ENCODE peak calls at places on chromosomes 2 and 18, in ten cellular contexts. One of them, this sample, is unnamed.
A peak's percentile ranks its signal among the peaks of the same experiment; 100 is the strongest.

GRCh38 chr2:86054539-86055082 is 51.1 kb downstream of the POLR1A start:
- DNase-seq in right atrium auricular region: no peak
- DNase-seq in GM23248: no peak
- DNase-seq in foreskin fibroblast: no peak
- DNase-seq in left ventricle myocardium inferior: no peak
- DNase-seq in skeletal muscle cell: no peak
- DNase-seq in neural progenitor cell: no peak
- DNase-seq in lower leg skin: no peak
- DNase-seq in upper lobe of right lung: no peak
- DNase-seq in AG10803: peak; percentile 82
- DNase-seq in this sample: peak; percentile 49

GRCh38 chr2:25029183-25029554 is 12.7 kb upstream of the EFR3B start:
- DNase-seq in foreskin fibroblast: no peak
- DNase-seq in lower leg skin: no peak
- DNase-seq in upper lobe of right lung: no peak
- DNase-seq in neural progenitor cell: no peak
- DNase-seq in skeletal muscle cell: no peak
- DNase-seq in right atrium auricular region: no peak
- DNase-seq in GM23248: peak; percentile 29
- DNase-seq in left ventricle myocardium inferior: no peak
- DNase-seq in AG10803: no peak
- DNase-seq in this sample: no peak

GRCh38 chr2:235493775-235494715 is at the start of gene AGAP1:
- DNase-seq in left ventricle myocardium inferior: peak; percentile 91
- DNase-seq in AG10803: peak; percentile 88
- DNase-seq in right atrium auricular region: peak; percentile 88
- DNase-seq in skeletal muscle cell: peak; percentile 53
- DNase-seq in GM23248: peak; percentile 92
- DNase-seq in neural progenitor cell: peak; percentile 96
- DNase-seq in upper lobe of right lung: peak; percentile 95
- DNase-seq in lower leg skin: peak; percentile 79
- DNase-seq in foreskin fibroblast: peak; percentile 97
- DNase-seq in this sample: peak; percentile 64

GRCh38 chr2:238504181-238504711 is 77.5 kb downstream of the ASB1 start:
- DNase-seq in neural progenitor cell: no peak
- DNase-seq in skeletal muscle cell: no peak
- DNase-seq in upper lobe of right lung: peak; percentile 59
- DNase-seq in AG10803: no peak
- DNase-seq in GM23248: no peak
- DNase-seq in right atrium auricular region: no peak
- DNase-seq in left ventricle myocardium inferior: no peak
- DNase-seq in foreskin fibroblast: no peak
- DNase-seq in lower leg skin: no peak
- DNase-seq in this sample: no peak

GRCh38 chr2:28201711-28202180 is 190.9 kb upstream of the FOSL2 start:
- DNase-seq in upper lobe of right lung: no peak
- DNase-seq in skeletal muscle cell: no peak
- DNase-seq in left ventricle myocardium inferior: peak; percentile 33
- DNase-seq in GM23248: no peak
- DNase-seq in foreskin fibroblast: no peak
- DNase-seq in lower leg skin: no peak
- DNase-seq in AG10803: no peak
- DNase-seq in right atrium auricular region: no peak
- DNase-seq in neural progenitor cell: peak; percentile 27
- DNase-seq in this sample: no peak

GRCh38 chr2:133568598-133568997 is 335 bp upstream of the NCKAP5 start:
- DNase-seq in neural progenitor cell: no peak
- DNase-seq in upper lobe of right lung: no peak
- DNase-seq in skeletal muscle cell: no peak
- DNase-seq in foreskin fibroblast: no peak
- DNase-seq in GM23248: no peak
- DNase-seq in lower leg skin: no peak
- DNase-seq in left ventricle myocardium inferior: no peak
- DNase-seq in AG10803: no peak
- DNase-seq in right atrium auricular region: no peak
- DNase-seq in this sample: no peak

GRCh38 chr2:9797681-9798556 is 45.4 kb upstream of the TAF1B start:
- DNase-seq in neural progenitor cell: no peak
- DNase-seq in right atrium auricular region: no peak
- DNase-seq in lower leg skin: no peak
- DNase-seq in skeletal muscle cell: no peak
- DNase-seq in foreskin fibroblast: peak; percentile 52
- DNase-seq in left ventricle myocardium inferior: peak; percentile 5
- DNase-seq in upper lobe of right lung: no peak
- DNase-seq in AG10803: no peak
- DNase-seq in GM23248: no peak
- DNase-seq in this sample: no peak

GRCh38 chr18:23661735-23662308 is 889 bp downstream of the ANKRD29 start:
- DNase-seq in AG10803: no peak
- DNase-seq in foreskin fibroblast: peak; percentile 34
- DNase-seq in upper lobe of right lung: no peak
- DNase-seq in right atrium auricular region: no peak
- DNase-seq in GM23248: no peak
- DNase-seq in skeletal muscle cell: no peak
- DNase-seq in left ventricle myocardium inferior: no peak
- DNase-seq in lower leg skin: no peak
- DNase-seq in neural progenitor cell: no peak
- DNase-seq in this sample: no peak

GRCh38 chr18:32029558-32029957 is 10.9 kb downstream of the RNF125 start:
- DNase-seq in right atrium auricular region: no peak
- DNase-seq in neural progenitor cell: no peak
- DNase-seq in skeletal muscle cell: no peak
- DNase-seq in left ventricle myocardium inferior: no peak
- DNase-seq in AG10803: no peak
- DNase-seq in GM23248: no peak
- DNase-seq in lower leg skin: no peak
- DNase-seq in foreskin fibroblast: no peak
- DNase-seq in upper lobe of right lung: no peak
- DNase-seq in this sample: no peak

GRCh38 chr2:109611467-109612095 is 2.2 kb downstream of the SEPTIN10 start:
- DNase-seq in foreskin fibroblast: peak; percentile 85
- DNase-seq in GM23248: peak; percentile 87
- DNase-seq in AG10803: peak; percentile 87
- DNase-seq in lower leg skin: no peak
- DNase-seq in neural progenitor cell: no peak
- DNase-seq in right atrium auricular region: no peak
- DNase-seq in left ventricle myocardium inferior: no peak
- DNase-seq in skeletal muscle cell: peak; percentile 53
- DNase-seq in upper lobe of right lung: no peak
- DNase-seq in this sample: peak; percentile 83
- H3K4me3 ChIP-seq in foreskin fibroblast: peak overlapping the region; percentile 84
- H3K4me3 ChIP-seq in GM23248: peak overlapping the region; percentile 92
- H3K4me3 ChIP-seq in AG10803: peak overlapping the region; percentile 84
- H3K4me3 ChIP-seq in lower leg skin: no peak overlapping the region
- H3K4me3 ChIP-seq in neural progenitor cell: peak overlapping the region; percentile 98
- H3K4me3 ChIP-seq in right atrium auricular region: no peak overlapping the region
- H3K4me3 ChIP-seq in left ventricle myocardium inferior: no peak overlapping the region
- H3K4me3 ChIP-seq in skeletal muscle cell: peak overlapping the region; percentile 72
- H3K4me3 ChIP-seq in upper lobe of right lung: peak overlapping the region; percentile 62
- H3K4me3 ChIP-seq in this sample: peak overlapping the region; percentile 99

GRCh38 chr2:111675419-111676194 is 208.4 kb downstream of the ANAPC1 start:
- DNase-seq in neural progenitor cell: no peak
- DNase-seq in left ventricle myocardium inferior: no peak
- DNase-seq in lower leg skin: no peak
- DNase-seq in foreskin fibroblast: peak; percentile 46
- DNase-seq in skeletal muscle cell: no peak
- DNase-seq in upper lobe of right lung: no peak
- DNase-seq in AG10803: no peak
- DNase-seq in GM23248: no peak
- DNase-seq in right atrium auricular region: no peak
- DNase-seq in this sample: no peak
- H3K4me3 ChIP-seq in neural progenitor cell: no peak overlapping the region
- H3K4me3 ChIP-seq in left ventricle myocardium inferior: no peak overlapping the region
- H3K4me3 ChIP-seq in lower leg skin: no peak overlapping the region
- H3K4me3 ChIP-seq in foreskin fibroblast: peak overlapping the region; percentile 20
- H3K4me3 ChIP-seq in skeletal muscle cell: no peak overlapping the region
- H3K4me3 ChIP-seq in upper lobe of right lung: no peak overlapping the region
- H3K4me3 ChIP-seq in AG10803: no peak overlapping the region
- H3K4me3 ChIP-seq in GM23248: no peak overlapping the region
- H3K4me3 ChIP-seq in right atrium auricular region: no peak overlapping the region
- H3K4me3 ChIP-seq in this sample: no peak overlapping the region

GRCh38 chr2:84516234-84516986 is at the start of gene DNAH6:
- DNase-seq in neural progenitor cell: peak; percentile 97
- DNase-seq in GM23248: peak; percentile 99
- DNase-seq in left ventricle myocardium inferior: peak; percentile 90
- DNase-seq in lower leg skin: peak; percentile 94
- DNase-seq in right atrium auricular region: peak; percentile 97
- DNase-seq in foreskin fibroblast: peak; percentile 94
- DNase-seq in skeletal muscle cell: peak; percentile 77
- DNase-seq in upper lobe of right lung: peak; percentile 95
- DNase-seq in AG10803: peak; percentile 94
- DNase-seq in this sample: peak; percentile 95
- H3K4me3 ChIP-seq in neural progenitor cell: peak within 1 kb of the TSS; percentile 52
- H3K4me3 ChIP-seq in GM23248: peak within 1 kb of the TSS; percentile 97
- H3K4me3 ChIP-seq in left ventricle myocardium inferior: peak within 1 kb of the TSS; percentile 66
- H3K4me3 ChIP-seq in lower leg skin: peak within 1 kb of the TSS; percentile 19
- H3K4me3 ChIP-seq in right atrium auricular region: peak within 1 kb of the TSS; percentile 50
- H3K4me3 ChIP-seq in foreskin fibroblast: peak within 1 kb of the TSS; percentile 44
- H3K4me3 ChIP-seq in skeletal muscle cell: peak within 1 kb of the TSS; percentile 65
- H3K4me3 ChIP-seq in upper lobe of right lung: peak within 1 kb of the TSS; percentile 49
- H3K4me3 ChIP-seq in AG10803: peak within 1 kb of the TSS; percentile 67
- H3K4me3 ChIP-seq in this sample: peak within 1 kb of the TSS; percentile 81

GRCh38 chr2:61144697-61145268 is 17.2 kb upstream of the C2orf74 start:
- DNase-seq in foreskin fibroblast: peak; percentile 98
- DNase-seq in right atrium auricular region: peak; percentile 96
- DNase-seq in GM23248: peak; percentile 99
- DNase-seq in lower leg skin: peak; percentile 93
- DNase-seq in left ventricle myocardium inferior: peak; percentile 95
- DNase-seq in neural progenitor cell: peak; percentile 99
- DNase-seq in AG10803: peak; percentile 95
- DNase-seq in skeletal muscle cell: peak; percentile 87
- DNase-seq in upper lobe of right lung: peak; percentile 96
- DNase-seq in this sample: peak; percentile 89
- H3K4me3 ChIP-seq in foreskin fibroblast: peak overlapping the region; percentile 91
- H3K4me3 ChIP-seq in right atrium auricular region: peak overlapping the region; percentile 64
- H3K4me3 ChIP-seq in GM23248: peak overlapping the region; percentile 79
- H3K4me3 ChIP-seq in lower leg skin: peak overlapping the region; percentile 28
- H3K4me3 ChIP-seq in left ventricle myocardium inferior: peak overlapping the region; percentile 72
- H3K4me3 ChIP-seq in neural progenitor cell: peak overlapping the region; percentile 55
- H3K4me3 ChIP-seq in AG10803: peak overlapping the region; percentile 98
- H3K4me3 ChIP-seq in skeletal muscle cell: peak overlapping the region; percentile 64
- H3K4me3 ChIP-seq in upper lobe of right lung: peak overlapping the region; percentile 75
- H3K4me3 ChIP-seq in this sample: peak overlapping the region; percentile 79

DNA sequence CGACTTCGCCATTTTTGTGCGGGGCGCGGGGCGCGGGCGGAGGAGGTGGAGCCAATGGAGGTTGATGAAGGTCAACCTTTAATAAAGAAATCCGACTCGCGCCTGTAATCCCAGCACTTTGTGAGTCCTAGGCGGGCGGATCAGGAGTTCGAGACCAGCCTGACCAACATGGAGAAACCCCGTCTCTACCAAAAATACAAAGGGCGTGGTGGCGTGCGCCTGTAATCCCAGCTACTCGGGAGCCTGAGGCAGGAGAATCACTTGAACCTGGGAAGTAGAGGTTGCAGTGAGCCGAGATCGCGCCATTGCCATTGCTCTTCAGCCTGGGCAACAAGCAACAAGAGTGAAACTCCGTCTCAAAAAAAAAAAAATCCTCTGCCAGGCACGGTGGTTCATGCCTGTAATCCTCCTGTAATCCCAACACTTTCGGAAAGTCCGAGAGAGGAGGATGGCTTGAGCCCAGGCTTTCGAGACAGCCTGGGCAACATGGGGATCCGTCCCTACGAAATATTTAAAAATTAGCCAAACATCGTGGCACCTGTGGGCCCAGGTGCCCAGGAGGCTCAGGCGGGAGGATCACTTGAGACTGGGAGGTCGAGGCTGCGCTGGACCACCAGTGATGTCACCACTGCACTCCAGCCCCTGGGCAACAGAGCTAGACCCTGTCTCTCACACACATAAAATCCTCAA is 490 bp upstream of the PREB start:
- DNase-seq in GM23248: no peak
- DNase-seq in right atrium auricular region: no peak
- DNase-seq in AG10803: no peak
- DNase-seq in foreskin fibroblast: no peak
- DNase-seq in upper lobe of right lung: no peak
- DNase-seq in lower leg skin: no peak
- DNase-seq in neural progenitor cell: no peak
- DNase-seq in left ventricle myocardium inferior: no peak
- DNase-seq in skeletal muscle cell: no peak
- DNase-seq in this sample: no peak
- H3K4me3 ChIP-seq in GM23248: peak overlapping the region; percentile 96
- H3K4me3 ChIP-seq in right atrium auricular region: peak overlapping the region; percentile 99
- H3K4me3 ChIP-seq in AG10803: peak overlapping the region; percentile 30
- H3K4me3 ChIP-seq in foreskin fibroblast: peak overlapping the region; percentile 97
- H3K4me3 ChIP-seq in upper lobe of right lung: peak overlapping the region; percentile 99
- H3K4me3 ChIP-seq in lower leg skin: no peak overlapping the region
- H3K4me3 ChIP-seq in neural progenitor cell: peak overlapping the region; percentile 83
- H3K4me3 ChIP-seq in left ventricle myocardium inferior: peak overlapping the region; percentile 99
- H3K4me3 ChIP-seq in skeletal muscle cell: peak overlapping the region; percentile 11
- H3K4me3 ChIP-seq in this sample: peak overlapping the region; percentile 19

GRCh38 chr18:64037812-64038414 is 68.0 kb downstream of the SERPINB8 start:
- DNase-seq in upper lobe of right lung: no peak
- DNase-seq in neural progenitor cell: peak; percentile 62
- DNase-seq in left ventricle myocardium inferior: no peak
- DNase-seq in foreskin fibroblast: peak; percentile 36
- DNase-seq in right atrium auricular region: no peak
- DNase-seq in GM23248: peak; percentile 15
- DNase-seq in lower leg skin: no peak
- DNase-seq in skeletal muscle cell: no peak
- DNase-seq in AG10803: peak; percentile 22
- DNase-seq in this sample: peak; percentile 1

GRCh38 chr18:64027931-64028695 is 58.2 kb downstream of the SERPINB8 start:
- DNase-seq in skeletal muscle cell: no peak
- DNase-seq in foreskin fibroblast: no peak
- DNase-seq in left ventricle myocardium inferior: no peak
- DNase-seq in lower leg skin: no peak
- DNase-seq in neural progenitor cell: no peak
- DNase-seq in upper lobe of right lung: no peak
- DNase-seq in AG10803: no peak
- DNase-seq in right atrium auricular region: no peak
- DNase-seq in GM23248: no peak
- DNase-seq in this sample: no peak

GRCh38 chr18:64026350-64026749 is 56.5 kb downstream of the SERPINB8 start:
- DNase-seq in skeletal muscle cell: no peak
- DNase-seq in AG10803: no peak
- DNase-seq in right atrium auricular region: no peak
- DNase-seq in neural progenitor cell: no peak
- DNase-seq in lower leg skin: no peak
- DNase-seq in foreskin fibroblast: no peak
- DNase-seq in GM23248: no peak
- DNase-seq in upper lobe of right lung: no peak
- DNase-seq in left ventricle myocardium inferior: no peak
- DNase-seq in this sample: no peak

GRCh38 chr18:64032312-64032711 is 62.4 kb downstream of the SERPINB8 start:
- DNase-seq in foreskin fibroblast: no peak
- DNase-seq in skeletal muscle cell: no peak
- DNase-seq in GM23248: no peak
- DNase-seq in AG10803: no peak
- DNase-seq in neural progenitor cell: no peak
- DNase-seq in right atrium auricular region: no peak
- DNase-seq in lower leg skin: no peak
- DNase-seq in upper lobe of right lung: no peak
- DNase-seq in left ventricle myocardium inferior: no peak
- DNase-seq in this sample: no peak
- H3K4me3 ChIP-seq in foreskin fibroblast: no peak overlapping the region
- H3K4me3 ChIP-seq in skeletal muscle cell: no peak overlapping the region
- H3K4me3 ChIP-seq in GM23248: no peak overlapping the region
- H3K4me3 ChIP-seq in AG10803: no peak overlapping the region
- H3K4me3 ChIP-seq in neural progenitor cell: no peak overlapping the region
- H3K4me3 ChIP-seq in right atrium auricular region: no peak overlapping the region
- H3K4me3 ChIP-seq in lower leg skin: no peak overlapping the region
- H3K4me3 ChIP-seq in upper lobe of right lung: no peak overlapping the region
- H3K4me3 ChIP-seq in left ventricle myocardium inferior: no peak overlapping the region
- H3K4me3 ChIP-seq in this sample: no peak overlapping the region

GRCh38 chr2:2057125-2057721 is 273.9 kb downstream of the MYT1L start:
- DNase-seq in left ventricle myocardium inferior: peak; percentile 69
- DNase-seq in upper lobe of right lung: no peak
- DNase-seq in skeletal muscle cell: peak; percentile 69
- DNase-seq in AG10803: no peak
- DNase-seq in GM23248: peak; percentile 7
- DNase-seq in right atrium auricular region: peak; percentile 79
- DNase-seq in neural progenitor cell: no peak
- DNase-seq in foreskin fibroblast: no peak
- DNase-seq in lower leg skin: peak; percentile 47
- DNase-seq in this sample: peak; percentile 5
- H3K4me3 ChIP-seq in left ventricle myocardium inferior: peak overlapping the region; percentile 27
- H3K4me3 ChIP-seq in upper lobe of right lung: no peak overlapping the region
- H3K4me3 ChIP-seq in skeletal muscle cell: no peak overlapping the region
- H3K4me3 ChIP-seq in AG10803: no peak overlapping the region
- H3K4me3 ChIP-seq in GM23248: no peak overlapping the region
- H3K4me3 ChIP-seq in right atrium auricular region: no peak overlapping the region
- H3K4me3 ChIP-seq in neural progenitor cell: no peak overlapping the region
- H3K4me3 ChIP-seq in foreskin fibroblast: no peak overlapping the region
- H3K4me3 ChIP-seq in lower leg skin: no peak overlapping the region
- H3K4me3 ChIP-seq in this sample: no peak overlapping the region